ENCODE peak calls at places on chromosomes 3 and 15, in nine cellular contexts. F, R, L, Y, C, H, S, Q and P are unnamed samples.

GRCh38 chr3:50450135-50450911 is 53.1 kb downstream of the CACNA2D2 start:
- DNase-seq in F (peak), R (peak), L (peak), Y (no peak), C (peak), H (no peak), S (peak), Q (peak), P (no peak)

GRCh38 chr3:11118181-11118682 is 36.1 kb upstream of the HRH1 start:
- DNase-seq in F (no peak), R (no peak), L (no peak), Y (no peak), C (peak), H (no peak), S (no peak), Q (no peak), P (no peak)

GRCh38 chr3:119524931-119525662 is 26.8 kb downstream of the TIMMDC1 start:
- DNase-seq in F (no peak), R (no peak), L (no peak), Y (peak), C (no peak), H (no peak), S (no peak), Q (no peak), P (no peak)

GRCh38 chr3:45972534-45973402 is 22.9 kb downstream of the FYCO1 start:
- DNase-seq in F (no peak), R (no peak), L (no peak), Y (peak), C (no peak), H (no peak), S (no peak), Q (no peak), P (no peak)

GRCh38 chr15:70435872-70436271 is 327.5 kb downstream of the UACA start:
- DNase-seq in F (no peak), R (no peak), L (no peak), Y (no peak), C (no peak), H (no peak), S (no peak), Q (no peak), P (no peak)

GRCh38 chr3:1499694-1500093 is 406.9 kb downstream of the CNTN6 start:
- DNase-seq in F (no peak), R (no peak), L (no peak), Y (no peak), C (no peak), H (no peak), S (no peak), Q (no peak), P (no peak)

GRCh38 chr3:89613241-89613640 is 505.8 kb downstream of the EPHA3 start:
- DNase-seq in F (no peak), R (no peak), L (no peak), Y (no peak), C (no peak), H (no peak), S (no peak), Q (no peak), P (no peak)

GRCh38 chr3:113110263-113110662 is 101.1 kb upstream of the BOC start:
- DNase-seq in F (no peak), R (no peak), L (no peak), Y (no peak), C (no peak), H (no peak), S (no peak), Q (no peak), P (no peak)

GRCh38 chr3:129112308-129113052 is 9.1 kb downstream of the RAB43 start:
- DNase-seq in F (no peak), R (no peak), L (no peak), Y (peak), C (no peak), H (no peak), S (no peak), Q (no peak), P (no peak)

GRCh38 chr3:12798559-12799179 is 2.2 kb downstream of the CAND2 start:
- DNase-seq in F (peak), R (no peak), L (no peak), Y (no peak), C (no peak), H (no peak), S (no peak), Q (no peak), P (no peak)

GRCh38 chr3:188468196-188468595 is 314.2 kb downstream of the LPP start:
- DNase-seq in F (no peak), R (no peak), L (no peak), Y (no peak), C (no peak), H (peak), S (no peak), Q (no peak), P (no peak)

GRCh38 chr15:90063733-90064247 is 38.5 kb downstream of the IDH2 start:
- DNase-seq in F (peak), R (no peak), L (no peak), Y (peak), C (no peak), H (no peak), S (no peak), Q (no peak), P (no peak)

GRCh38 chr15:58487041-58487723 is 55.4 kb downstream of the LIPC start:
- DNase-seq in F (no peak), R (no peak), L (no peak), Y (no peak), C (no peak), H (no peak), S (no peak), Q (no peak), P (no peak)